ENCODE peak calls at places on chromosome 5, in seven cellular contexts. H is GM10248, A is DND-41, T is NB4, I is HCT116, K is astrocyte, G is RWPE1. D is an unnamed sample.

GRCh38 chr5:378301-378891 is 56.9 kb downstream of the AHRR start:
- DNase-seq in T (peak), I (no peak), G (no peak), H (no peak), K (peak), A (no peak), D (peak)

GRCh38 chr5:60585618-60586017 is 114.3 kb downstream of the DEPDC1B start:
- DNase-seq in H (no peak), I (no peak), G (no peak), T (no peak), K (no peak), A (no peak), D (no peak)

GRCh38 chr5:141338538-141339306 is at the start of gene PCDHGA2:
- DNase-seq in I (no peak), H (peak), A (no peak), G (no peak), T (no peak), K (peak), D (peak)

GRCh38 chr5:3343211-3343610 is 252.4 kb upstream of the IRX1 start:
- DNase-seq in H (no peak), A (no peak), T (no peak), G (no peak), K (no peak), I (no peak), D (no peak)

GRCh38 chr5:57653636-57654290 is 171.2 kb upstream of the ACTBL2 start:
- DNase-seq in I (no peak), H (no peak), T (no peak), K (no peak), A (no peak), G (no peak), D (no peak)

GRCh38 chr5:124923131-124923530 is 176.7 kb upstream of the ZNF608 start:
- DNase-seq in H (no peak), K (peak), I (no peak), G (no peak), A (no peak), T (no peak), D (no peak)

GRCh38 chr5:111079846-111080245 is 8.3 kb downstream of the TSLP start:
- DNase-seq in A (no peak), I (no peak), K (no peak), T (no peak), H (no peak), G (no peak), D (no peak)

GRCh38 chr5:158812381-158812780 is 287.3 kb downstream of the EBF1 start:
- DNase-seq in T (peak), A (peak), G (no peak), K (no peak), H (peak), I (no peak), D (peak)

GRCh38 chr5:165209101-165209727 is 1703.8 kb downstream of the MAT2B start:
- DNase-seq in I (no peak), G (peak), T (peak), K (peak), H (no peak), A (no peak), D (no peak)

GRCh38 chr5:173984218-173984617 is 4.8 kb upstream of the C5orf47 start:
- DNase-seq in A (no peak), T (peak), G (no peak), K (no peak), I (peak), H (no peak), D (no peak)

GRCh38 chr5:4189317-4189716 is 593.7 kb downstream of the IRX1 start:
- DNase-seq in G (no peak), A (no peak), T (no peak), H (no peak), I (no peak), K (no peak), D (peak)

GRCh38 chr5:128264567-128264966 is 181.0 kb downstream of the SLC12A2 start:
- DNase-seq in K (no peak), A (no peak), T (no peak), G (no peak), I (no peak), H (no peak), D (no peak)

GRCh38 chr5:176653986-176654385 is 6.7 kb downstream of the TSPAN17 start:
- DNase-seq in K (no peak), G (no peak), H (no peak), T (no peak), I (no peak), A (no peak), D (no peak)

GRCh38 chr5:103808464-103809106 is 246.0 kb upstream of the NUDT12 start:
- DNase-seq in T (peak), A (peak), I (peak), H (peak), K (peak), G (peak), D (peak)

GRCh38 chr5:176364765-176365662 is at the start of gene ARL10:
- DNase-seq in G (peak), T (no peak), A (no peak), I (no peak), K (no peak), H (peak), D (peak)

GRCh38 chr5:72621576-72621975 is 114.4 kb upstream of the ZNF366 start:
- DNase-seq in H (no peak), G (no peak), K (no peak), I (no peak), T (no peak), A (no peak), D (no peak)

GRCh38 chr5:74725331-74725730 is 40.3 kb downstream of the HEXB start:
- DNase-seq in A (no peak), I (no peak), G (no peak), K (peak), H (no peak), T (no peak), D (no peak)

GRCh38 chr5:65059681-65060598 is 291.2 kb downstream of the CWC27 start:
- DNase-seq in T (no peak), I (no peak), H (no peak), K (peak), G (no peak), A (no peak), D (no peak)

GRCh38 chr5:35319231-35320002 is 89.1 kb upstream of the PRLR start:
- DNase-seq in K (peak), H (peak), I (no peak), T (peak), G (peak), A (no peak), D (peak)

GRCh38 chr5:13357937-13358336 is 586.6 kb downstream of the DNAH5 start:
- DNase-seq in G (no peak), K (no peak), H (no peak), T (no peak), I (no peak), A (no peak), D (no peak)

GRCh38 chr5:130400091-130400490 is 495.8 kb downstream of the CHSY3 start:
- DNase-seq in T (no peak), I (no peak), G (peak), H (no peak), K (peak), A (no peak), D (no peak)

GRCh38 chr5:82673460-82673859 is 395.3 kb upstream of the RPS23 start:
- DNase-seq in A (no peak), T (no peak), H (no peak), G (no peak), K (no peak), I (no peak), D (peak)

GRCh38 chr5:128339585-128339984 is 198.5 kb downstream of the FBN2 start:
- DNase-seq in H (no peak), I (no peak), A (no peak), K (no peak), T (no peak), G (no peak), D (no peak)

GRCh38 chr5:7926296-7926695 is 57.3 kb downstream of the MTRR start:
- DNase-seq in G (no peak), A (no peak), H (no peak), T (no peak), I (no peak), K (peak), D (no peak)

GRCh38 chr5:38591450-38591849 is 35.0 kb upstream of the LIFR start:
- DNase-seq in K (no peak), H (no peak), G (no peak), I (no peak), A (no peak), T (no peak), D (no peak)

GRCh38 chr5:109455598-109456096 is 45.9 kb upstream of the PJA2 start:
- DNase-seq in I (peak), H (peak), T (no peak), G (peak), A (peak), K (peak), D (peak)

GRCh38 chr5:172280937-172281336 is 2.6 kb downstream of the UBTD2 start:
- DNase-seq in K (peak), H (no peak), A (no peak), G (no peak), I (no peak), T (no peak), D (no peak)

GRCh38 chr5:32880781-32881180 is 169.7 kb downstream of the NPR3 start:
- DNase-seq in K (peak), H (no peak), G (no peak), I (no peak), T (no peak), A (no peak), D (no peak)

GRCh38 chr5:113166285-113166684 is 189.7 kb downstream of the DCP2 start:
- DNase-seq in T (no peak), G (no peak), A (no peak), K (peak), I (no peak), H (no peak), D (no peak)

GRCh38 chr5:99320461-99320860 is 391.7 kb upstream of the CHD1 start:
- DNase-seq in A (no peak), T (peak), G (no peak), K (no peak), I (no peak), H (no peak), D (no peak)

GRCh38 chr5:144421411-144421810 is 250.7 kb downstream of the KCTD16 start:
- DNase-seq in T (no peak), I (no peak), K (peak), A (no peak), G (no peak), H (no peak), D (no peak)

GRCh38 chr5:78504726-78505431 is 143.7 kb downstream of the LHFPL2 start:
- DNase-seq in T (no peak), G (peak), K (peak), A (no peak), I (peak), H (no peak), D (no peak)

GRCh38 chr5:51226420-51226735 is 156.9 kb upstream of the ISL1 start:
- DNase-seq in I (peak), K (no peak), A (no peak), T (no peak), G (peak), H (no peak), D (no peak)

GRCh38 chr5:136769900-136770684 is 404.7 kb upstream of the TRPC7 start:
- DNase-seq in I (peak), A (peak), K (peak), T (peak), H (peak), G (peak), D (peak)

GRCh38 chr5:139655727-139656271 is 7.7 kb downstream of the CXXC5 start:
- DNase-seq in T (no peak), A (no peak), I (no peak), H (no peak), K (no peak), G (no peak), D (no peak)

GRCh38 chr5:89951876-89952275 is 457.7 kb downstream of the CETN3 start:
- DNase-seq in G (no peak), A (no peak), K (no peak), I (no peak), H (no peak), T (no peak), D (no peak)

GRCh38 chr5:127302509-127302908 is 11.9 kb downstream of the MEGF10 start:
- DNase-seq in G (no peak), T (no peak), H (no peak), I (no peak), K (no peak), A (no peak), D (no peak)

GRCh38 chr5:56985941-56986630 is 34.2 kb upstream of the MIER3 start:
- DNase-seq in A (no peak), H (peak), T (peak), G (no peak), K (no peak), I (no peak), D (no peak)

GRCh38 chr5:119816055-119816454 is 186.7 kb downstream of the FAM170A start:
- DNase-seq in G (no peak), A (no peak), I (no peak), K (no peak), T (no peak), H (no peak), D (no peak)

DNA sequence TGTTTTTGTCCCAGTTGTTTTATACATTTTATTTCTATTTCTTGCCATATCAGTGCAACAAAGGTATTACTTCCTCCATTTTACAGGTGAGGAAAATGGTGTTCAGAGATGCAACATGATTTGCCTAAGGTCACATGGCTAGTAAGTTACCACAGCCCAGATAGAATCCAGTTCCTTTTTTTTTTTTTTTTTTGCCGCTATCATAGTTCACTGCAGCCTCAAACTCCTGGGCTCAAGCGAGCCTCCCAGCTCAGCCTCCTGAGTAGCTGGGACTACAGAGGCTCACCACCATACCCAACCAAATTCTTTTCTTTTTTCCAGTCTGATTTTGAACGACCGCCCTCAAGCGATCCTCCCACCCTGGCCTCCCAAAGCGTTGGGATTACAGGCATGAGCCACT is 480 bp upstream of the CCDC69 start:
- DNase-seq in H (no peak), I (no peak), K (no peak), T (no peak), A (no peak), G (no peak), D (no peak)
- TF ChIP-seq CTCF in H (no peak), I (no peak), K (no peak), T (no peak), A (no peak), G (no peak), D (no peak)

GRCh38 chr5:150398432-150399157 is 14.1 kb downstream of the CD74 start:
- DNase-seq in T (peak), H (peak), A (no peak), I (no peak), K (no peak), G (no peak), D (peak)
- TF ChIP-seq CTCF in T (no peak), H (peak), A (peak), I (peak), K (peak), G (no peak), D (peak)

DNA sequence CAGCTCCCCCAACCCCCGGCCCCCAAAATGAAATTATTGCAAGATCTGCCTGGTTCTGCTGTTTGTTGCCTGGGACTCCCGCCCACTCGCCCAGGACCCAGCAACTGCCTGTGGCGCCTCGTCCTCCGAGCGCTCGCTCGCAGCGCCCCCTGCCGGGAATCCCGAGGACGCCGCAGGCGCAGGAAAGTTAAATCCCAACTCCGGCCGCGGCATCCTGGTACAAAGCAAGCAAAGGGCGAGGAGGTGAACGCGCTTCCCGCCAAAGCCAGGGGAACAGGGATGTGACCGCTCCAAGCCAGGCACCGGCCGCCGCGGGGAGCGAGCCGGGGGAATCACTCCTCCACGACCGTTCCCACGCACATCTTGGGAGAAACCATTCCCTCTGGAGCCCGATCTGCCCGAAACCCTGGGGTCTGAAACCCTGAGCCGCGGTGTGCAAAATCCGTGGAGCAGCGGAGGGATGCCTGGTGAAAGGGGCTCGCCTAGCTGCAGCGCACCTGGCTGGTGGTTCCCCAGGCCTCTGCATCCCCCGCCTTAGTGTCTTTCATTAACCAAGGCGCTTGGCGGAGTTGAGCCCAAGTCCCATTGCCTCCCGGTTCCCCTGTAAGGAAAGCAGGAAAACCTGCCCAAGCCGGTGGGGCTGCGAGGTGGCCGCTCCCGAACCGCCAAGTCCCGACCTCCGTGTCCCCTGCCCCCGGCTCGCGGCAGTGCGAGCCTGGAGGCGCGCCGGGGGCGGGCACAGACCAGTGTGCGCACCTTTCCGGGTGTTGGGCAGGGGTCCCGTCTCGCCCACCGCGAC is 1.2 kb downstream of the SEMA5A start:
- DNase-seq in H (peak), A (no peak), T (peak), K (peak), G (peak), I (no peak), D (peak)
- TF ChIP-seq CTCF in H (peak), A (peak), T (peak), K (peak), G (peak), I (peak), D (peak)

DNA sequence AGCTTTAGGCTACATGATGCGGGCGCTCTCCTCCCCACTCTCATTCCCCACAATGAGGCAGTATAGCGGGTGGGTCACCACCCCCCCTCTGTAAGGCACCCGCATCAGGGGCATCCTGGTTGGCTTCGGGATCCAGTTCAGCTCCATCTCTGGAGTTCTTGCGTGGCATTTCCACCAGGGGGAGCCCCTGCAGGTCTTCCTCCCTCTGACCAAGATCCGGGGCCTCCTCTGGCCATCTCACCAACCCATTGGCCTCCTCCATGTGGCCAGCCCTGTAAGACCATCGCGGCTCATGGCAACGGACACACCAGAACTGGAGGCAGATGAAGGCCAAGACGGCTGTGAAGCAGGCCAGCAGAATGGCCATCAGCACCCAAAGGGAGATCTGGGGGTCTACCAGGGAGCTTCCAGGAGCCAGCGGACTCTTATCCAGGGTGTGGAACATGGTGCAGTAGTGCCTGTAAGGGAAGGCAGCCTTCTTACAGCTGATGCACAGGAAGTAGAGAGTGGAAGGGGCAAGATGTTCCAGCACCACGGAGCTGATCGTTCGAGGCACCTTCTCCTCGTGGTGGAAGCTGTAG is 77.0 kb downstream of the CYFIP2 start:
- DNase-seq in T (peak), K (no peak), G (peak), H (peak), I (peak), A (peak), D (peak)
- TF ChIP-seq CTCF in T (peak), K (peak), G (peak), H (peak), I (peak), A (peak), D (peak)